ENCODE peak calls at places on chromosomes 5 and 9, in eight cellular contexts. X, E, V, M, B, A, U and Y are unnamed samples.

GRCh38 chr5:10548418-10549122 is 15.3 kb upstream of the ANKRD33B start:
- DNase-seq in X (no peak), E (no peak), V (no peak), M (no peak), B (no peak), A (no peak), U (no peak), Y (no peak)

GRCh38 chr5:133582971-133583370 is 29.4 kb downstream of the FSTL4 start:
- DNase-seq in X (no peak), E (no peak), V (no peak), M (no peak), B (no peak), A (no peak), U (no peak), Y (no peak)

GRCh38 chr5:12480487-12480886 is 576.2 kb upstream of the CTNND2 start:
- DNase-seq in X (no peak), E (no peak), V (no peak), M (no peak), B (no peak), A (no peak), U (no peak), Y (no peak)

GRCh38 chr5:35681911-35682310 is 64.2 kb downstream of the SPEF2 start:
- DNase-seq in X (no peak), E (no peak), V (no peak), M (no peak), B (no peak), A (no peak), U (no peak), Y (no peak)

GRCh38 chr9:19665146-19665863 is 123.5 kb downstream of the SLC24A2 start:
- DNase-seq in X (no peak), E (no peak), V (no peak), M (no peak), B (no peak), A (no peak), U (no peak), Y (peak; percentile 20)

GRCh38 chr5:149156435-149157083 is 15.3 kb downstream of the ABLIM3 start:
- DNase-seq in X (no peak), E (no peak), V (no peak), M (no peak), B (no peak), A (no peak), U (no peak), Y (no peak)

GRCh38 chr5:34053571-34054271 is 10.7 kb upstream of the C1QTNF3 start:
- DNase-seq in X (no peak), E (no peak), V (no peak), M (no peak), B (no peak), A (no peak), U (no peak), Y (no peak)

GRCh38 chr5:167361841-167362240 is 929.6 kb upstream of the WWC1 start:
- DNase-seq in X (no peak), E (no peak), V (no peak), M (no peak), B (no peak), A (peak; percentile 21), U (no peak), Y (no peak)

GRCh38 chr5:150192462-150192861 is 2.6 kb downstream of the SLC6A7 start:
- DNase-seq in X (no peak), E (no peak), V (no peak), M (no peak), B (no peak), A (no peak), U (no peak), Y (no peak)

GRCh38 chr5:105554613-105555169 is 1992.1 kb upstream of the NUDT12 start:
- DNase-seq in X (no peak), E (no peak), V (no peak), M (no peak), B (no peak), A (peak; percentile 14), U (no peak), Y (no peak)

GRCh38 chr9:70263421-70263820 is 4.6 kb downstream of the SMC5 start:
- DNase-seq in X (no peak), E (no peak), V (no peak), M (no peak), B (no peak), A (peak; percentile 78), U (no peak), Y (no peak)

GRCh38 chr5:180154821-180155220 is 54.2 kb downstream of the RASGEF1C start:
- DNase-seq in X (no peak), E (no peak), V (no peak), M (no peak), B (peak; percentile 17), A (no peak), U (no peak), Y (no peak)

GRCh38 chr5:97002983-97003382 is 67.1 kb downstream of the LNPEP start:
- DNase-seq in X (no peak), E (no peak), V (no peak), M (no peak), B (no peak), A (peak; percentile 17), U (no peak), Y (no peak)

GRCh38 chr9:69971643-69972449 is 71.8 kb upstream of the MAMDC2 start:
- DNase-seq in X (peak; percentile 86), E (peak; percentile 80), V (peak; percentile 47), M (peak; percentile 71), B (peak; percentile 81), A (peak; percentile 75), U (peak; percentile 51), Y (peak; percentile 2)

GRCh38 chr9:87431831-87432230 is 65.8 kb upstream of the DAPK1 start:
- DNase-seq in X (no peak), E (no peak), V (no peak), M (no peak), B (no peak), A (peak; percentile 10), U (no peak), Y (no peak)

GRCh38 chr5:91957671-91958070 is 574.6 kb upstream of the ARRDC3 start:
- DNase-seq in X (no peak), E (no peak), V (no peak), M (no peak), B (no peak), A (peak; percentile 84), U (no peak), Y (no peak)

GRCh38 chr5:145941677-145942130 is 5.3 kb downstream of the SH3RF2 start:
- DNase-seq in X (no peak), E (no peak), V (no peak), M (no peak), B (no peak), A (peak; percentile 81), U (no peak), Y (no peak)

GRCh38 chr5:15103130-15103529 is 231.6 kb upstream of the ANKH start:
- DNase-seq in X (no peak), E (no peak), V (no peak), M (no peak), B (no peak), A (no peak), U (no peak), Y (peak; percentile 13)

GRCh38 chr5:139848508-139849100 is 53.0 kb downstream of the PSD2 start:
- DNase-seq in X (no peak), E (no peak), V (no peak), M (no peak), B (peak; percentile 64), A (no peak), U (no peak), Y (no peak)

DNA sequence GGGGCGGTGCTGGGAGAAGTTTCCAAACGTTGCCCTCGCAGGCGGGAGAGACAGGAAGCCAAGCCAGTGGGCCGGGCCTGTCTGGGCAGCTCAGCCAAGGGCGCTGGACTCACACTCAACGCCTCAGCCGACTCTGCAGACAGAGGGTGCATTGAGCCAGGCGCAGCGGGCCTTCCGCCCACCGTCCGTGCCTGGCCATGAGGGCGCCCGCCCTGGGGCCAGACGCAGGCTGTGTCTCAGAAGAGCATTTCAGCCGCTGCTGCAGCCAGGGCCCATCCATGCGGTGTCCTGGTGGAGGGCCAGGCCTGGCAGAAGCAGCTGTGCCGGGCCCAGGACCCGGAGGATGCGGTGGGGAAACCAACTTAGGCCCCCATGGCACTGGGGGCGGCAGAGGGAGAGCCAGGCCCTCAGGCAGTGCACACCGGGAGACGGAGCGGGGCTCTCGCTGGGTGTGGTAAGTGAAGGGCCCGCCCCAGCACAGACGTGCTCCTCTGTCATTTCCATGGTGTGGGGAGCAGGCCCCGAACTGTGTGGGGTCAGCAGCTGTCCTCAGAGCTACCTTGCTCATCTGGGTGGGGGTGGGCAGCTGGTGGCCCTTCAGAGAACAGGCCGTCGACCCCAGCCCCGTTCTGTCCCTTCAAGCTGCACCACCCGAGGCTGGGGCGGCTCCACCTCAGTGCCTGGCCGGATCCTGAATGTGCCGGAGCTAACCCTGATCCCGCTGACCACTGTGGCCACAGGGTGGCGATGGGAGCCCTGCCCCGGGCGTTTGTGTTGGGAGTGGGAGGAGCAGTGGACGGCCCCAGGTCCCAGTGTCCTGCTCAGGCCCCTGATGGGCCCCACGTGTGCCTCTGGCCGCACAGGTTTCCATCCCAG is 18.0 kb downstream of the DNLZ start:
- DNase-seq in X (peak; percentile 75), E (peak; percentile 77), V (peak; percentile 79), M (peak; percentile 67), B (peak; percentile 85), A (peak; percentile 51), U (no peak), Y (no peak)
- H3K4me1 ChIP-seq in X (no peaks in the 10 kb centered on the region), E (peaks cover 60% of the 10 kb centered on the region), V (peaks cover 48% of the 10 kb centered on the region), M (peaks cover 78% of the 10 kb centered on the region), B (no peaks in the 10 kb centered on the region), A (peaks cover 22% of the 10 kb centered on the region), U (no peaks in the 10 kb centered on the region), Y (no peaks in the 10 kb centered on the region)

GRCh38 chr5:172837640-172838039 is 3.6 kb downstream of the ERGIC1 start:
- DNase-seq in X (peak; percentile 68), E (no peak), V (peak; percentile 93), M (no peak), B (peak; percentile 67), A (no peak), U (peak; percentile 96), Y (peak; percentile 6)
- H3K27ac ChIP-seq in X (peak overlapping the region; percentile 82), E (peak overlapping the region; percentile 23), V (peak overlapping the region; percentile 93), M (peak overlapping the region; percentile 93), B (no peak overlapping the region), A (no peak overlapping the region), U (peak overlapping the region; percentile 94), Y (peak overlapping the region; percentile 82)

DNA sequence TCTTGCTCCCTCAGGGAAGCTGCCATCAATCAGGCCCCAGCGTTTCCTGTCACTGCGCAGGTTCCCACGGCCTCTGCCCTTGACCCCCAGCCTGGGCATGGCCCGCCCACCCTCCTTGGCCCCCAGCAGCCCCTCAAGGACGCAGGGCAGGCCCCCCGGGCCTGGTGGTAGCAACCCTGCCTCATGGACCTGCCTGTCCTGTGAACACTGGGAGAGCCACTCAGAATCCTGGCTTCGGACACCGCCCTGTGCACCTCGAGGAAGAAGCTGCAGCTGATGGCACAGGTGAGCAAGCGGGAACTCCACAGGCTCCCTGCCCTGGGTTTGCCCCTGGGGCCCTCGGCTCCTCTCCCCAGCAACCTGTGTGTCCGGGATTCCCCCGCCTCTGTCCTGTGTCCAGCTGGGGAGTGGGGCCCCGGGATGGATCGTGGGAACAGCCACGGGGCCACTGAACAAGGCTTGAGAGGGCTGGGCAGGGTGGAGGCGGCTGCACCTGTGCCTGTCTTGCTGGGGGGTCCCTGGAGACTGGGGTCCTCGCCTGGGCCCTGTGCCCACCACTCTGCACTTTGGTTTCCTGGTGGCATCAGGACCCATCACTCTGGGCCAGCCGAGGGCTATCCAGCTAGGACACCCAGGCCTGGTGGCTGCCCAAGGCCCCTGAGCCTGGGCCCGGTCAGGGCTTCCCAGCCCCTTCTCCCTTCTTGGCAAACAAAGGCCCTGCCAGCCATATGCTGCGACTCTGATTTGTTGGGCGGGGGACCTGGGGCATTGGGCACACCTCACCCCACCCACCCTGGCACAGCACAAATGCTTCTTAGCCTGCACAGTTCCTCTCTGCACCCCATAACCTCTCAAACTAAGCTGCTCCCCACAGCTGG is 33.5 kb upstream of the EGFL7 start:
- DNase-seq in X (no peak), E (no peak), V (no peak), M (no peak), B (peak; percentile 46), A (no peak), U (no peak), Y (no peak)
- H3K4me1 ChIP-seq in X (peaks cover 20% of the 10 kb centered on the region), E (peaks cover 49% of the 10 kb centered on the region), V (peaks cover 56% of the 10 kb centered on the region), M (peaks cover 51% of the 10 kb centered on the region), B (no peaks in the 10 kb centered on the region), A (peaks cover 6% of the 10 kb centered on the region), U (no peaks in the 10 kb centered on the region), Y (no peaks in the 10 kb centered on the region)

GRCh38 chr9:37381094-37381741 is 41.3 kb upstream of the GRHPR start:
- DNase-seq in X (no peak), E (no peak), V (no peak), M (no peak), B (no peak), A (no peak), U (peak; percentile 43), Y (no peak)
- H3K27ac ChIP-seq in X (no peak overlapping the region), E (no peak overlapping the region), V (no peak overlapping the region), M (no peak overlapping the region), B (no peak overlapping the region), A (no peak overlapping the region), U (peak overlapping the region; percentile 90), Y (no peak overlapping the region)